ENCODE peak calls at places on chromosomes 7 and 10, in six cellular contexts. G is NCI-H748 treated with DMSO at 0.1 percent for 48 hours; I is heart right ventricle; W is effector memory CD8-positive, alpha-beta T cell; N is thoracic aorta; U is activated T-helper 9 cell treated with anti-CD3 and anti-CD28 coated beads, Interleukin-2, amount 50 U/mL, for 16 hours. F is an unnamed sample.

GRCh38 chr10:30705086-30705624 is 75.6 kb upstream of the LYZL2 start:
- DNase-seq in I (no peak), G (no peak), W (no peak), U (no peak), N (no peak), F (no peak)

GRCh38 chr7:98066934-98067507 is 39.6 kb upstream of the LMTK2 start:
- DNase-seq in I (no peak), W (no peak), U (no peak), N (no peak), G (no peak), F (no peak)

GRCh38 chr7:17640730-17641377 is 299.4 kb downstream of the SNX13 start:
- DNase-seq in I (no peak), N (no peak), G (peak; percentile 40), U (no peak), W (peak; percentile 11), F (no peak)

GRCh38 chr10:13665516-13666262 is 78.9 kb downstream of the PRPF18 start:
- DNase-seq in N (no peak), G (no peak), U (no peak), I (no peak), W (no peak), F (no peak)

GRCh38 chr10:77390481-77390891 is 247.1 kb downstream of the KCNMA1 start:
- DNase-seq in G (no peak), U (no peak), W (no peak), N (peak; percentile 32), I (no peak), F (no peak)

GRCh38 chr10:77857272-77857671 is 69.3 kb downstream of the DLG5 start:
- DNase-seq in W (no peak), I (no peak), N (no peak), G (no peak), U (no peak), F (no peak)

GRCh38 chr10:108817125-108817524 is 1106.2 kb downstream of the XPNPEP1 start:
- DNase-seq in I (no peak), W (no peak), N (no peak), U (no peak), G (no peak), F (no peak)

GRCh38 chr7:18125536-18125935 is 97.9 kb upstream of the PRPS1L1 start:
- DNase-seq in I (no peak), N (no peak), U (no peak), W (no peak), G (no peak), F (no peak)

GRCh38 chr10:86795353-86795752 is 38.9 kb downstream of the BMPR1A start:
- DNase-seq in N (no peak), W (no peak), U (no peak), I (no peak), G (no peak), F (no peak)

GRCh38 chr10:104259999-104260774 is 5.5 kb downstream of the GSTO1 start:
- DNase-seq in W (no peak), I (no peak), U (no peak), N (no peak), G (no peak), F (no peak)

GRCh38 chr7:101232141-101232821 is 5.3 kb downstream of the CLDN15 start:
- DNase-seq in I (no peak), G (peak; percentile 42), N (no peak), U (no peak), W (no peak), F (no peak)

GRCh38 chr7:46244752-46245151 is 323.7 kb upstream of the IGFBP3 start:
- DNase-seq in I (no peak), W (no peak), N (no peak), U (no peak), G (no peak), F (no peak)

GRCh38 chr7:147485660-147486210 is 1104.8 kb upstream of the C7orf33 start:
- DNase-seq in W (no peak), I (no peak), U (no peak), G (no peak), N (no peak), F (no peak)

GRCh38 chr7:30062587-30062986 is 34.4 kb downstream of the PLEKHA8 start:
- DNase-seq in I (no peak), G (peak; percentile 32), U (no peak), N (no peak), W (no peak), F (no peak)